ENCODE peak calls at places on chromosomes 3 and 15, in ten cellular contexts. One of them, this sample, is unnamed. For H3K36me3, the result is how much of the 10 kb centered on the place peaks cover.

GRCh38 chr3:172591171-172591605 is 68.0 kb upstream of the TNFSF10 start:
- DNase-seq in pancreas: no peak
- DNase-seq in kidney: no peak
- DNase-seq in GM12878: no peak
- DNase-seq in transverse colon: no peak
- DNase-seq in HCT116: no peak
- DNase-seq in neuronal stem cell: no peak
- DNase-seq in IMR-90: no peak
- DNase-seq in effector memory CD4-positive, alpha-beta T cell: no peak
- DNase-seq in ovary: no peak
- DNase-seq in this sample: no peak

GRCh38 chr15:93997071-93997658 is 234.2 kb upstream of the MCTP2 start:
- DNase-seq in GM12878: no peak
- DNase-seq in HCT116: peak
- DNase-seq in effector memory CD4-positive, alpha-beta T cell: no peak
- DNase-seq in ovary: no peak
- DNase-seq in IMR-90: peak
- DNase-seq in kidney: no peak
- DNase-seq in pancreas: no peak
- DNase-seq in transverse colon: no peak
- DNase-seq in neuronal stem cell: no peak
- DNase-seq in this sample: no peak

GRCh38 chr3:27213450-27213849 is 155.7 kb downstream of the NEK10 start:
- DNase-seq in HCT116: no peak
- DNase-seq in neuronal stem cell: no peak
- DNase-seq in kidney: no peak
- DNase-seq in ovary: no peak
- DNase-seq in transverse colon: no peak
- DNase-seq in IMR-90: no peak
- DNase-seq in pancreas: no peak
- DNase-seq in effector memory CD4-positive, alpha-beta T cell: no peak
- DNase-seq in GM12878: no peak
- DNase-seq in this sample: no peak

GRCh38 chr3:150787741-150788370 is 24.9 kb upstream of the SIAH2 start:
- DNase-seq in IMR-90: peak
- DNase-seq in GM12878: no peak
- DNase-seq in effector memory CD4-positive, alpha-beta T cell: peak
- DNase-seq in HCT116: peak
- DNase-seq in transverse colon: peak
- DNase-seq in ovary: peak
- DNase-seq in neuronal stem cell: peak
- DNase-seq in pancreas: peak
- DNase-seq in kidney: peak
- DNase-seq in this sample: peak

GRCh38 chr3:29240248-29240647 is 40.6 kb upstream of the RBMS3 start:
- DNase-seq in kidney: no peak
- DNase-seq in effector memory CD4-positive, alpha-beta T cell: no peak
- DNase-seq in HCT116: no peak
- DNase-seq in IMR-90: peak
- DNase-seq in ovary: no peak
- DNase-seq in GM12878: no peak
- DNase-seq in transverse colon: no peak
- DNase-seq in neuronal stem cell: no peak
- DNase-seq in pancreas: no peak
- DNase-seq in this sample: no peak

GRCh38 chr3:188553569-188553968 is 399.6 kb downstream of the LPP start:
- DNase-seq in GM12878: no peak
- DNase-seq in effector memory CD4-positive, alpha-beta T cell: peak
- DNase-seq in pancreas: no peak
- DNase-seq in HCT116: no peak
- DNase-seq in kidney: no peak
- DNase-seq in transverse colon: no peak
- DNase-seq in neuronal stem cell: no peak
- DNase-seq in IMR-90: no peak
- DNase-seq in ovary: no peak
- DNase-seq in this sample: no peak

GRCh38 chr15:78033864-78034263 is 43.6 kb downstream of the TBC1D2B start:
- DNase-seq in kidney: no peak
- DNase-seq in IMR-90: peak
- DNase-seq in transverse colon: no peak
- DNase-seq in ovary: peak
- DNase-seq in pancreas: no peak
- DNase-seq in HCT116: no peak
- DNase-seq in GM12878: no peak
- DNase-seq in neuronal stem cell: no peak
- DNase-seq in effector memory CD4-positive, alpha-beta T cell: peak
- DNase-seq in this sample: no peak

GRCh38 chr15:41610048-41610447 is 50.2 kb upstream of the MGA start:
- DNase-seq in effector memory CD4-positive, alpha-beta T cell: no peak
- DNase-seq in HCT116: no peak
- DNase-seq in ovary: no peak
- DNase-seq in GM12878: no peak
- DNase-seq in kidney: no peak
- DNase-seq in neuronal stem cell: no peak
- DNase-seq in IMR-90: no peak
- DNase-seq in transverse colon: no peak
- DNase-seq in pancreas: no peak
- DNase-seq in this sample: no peak

DNA sequence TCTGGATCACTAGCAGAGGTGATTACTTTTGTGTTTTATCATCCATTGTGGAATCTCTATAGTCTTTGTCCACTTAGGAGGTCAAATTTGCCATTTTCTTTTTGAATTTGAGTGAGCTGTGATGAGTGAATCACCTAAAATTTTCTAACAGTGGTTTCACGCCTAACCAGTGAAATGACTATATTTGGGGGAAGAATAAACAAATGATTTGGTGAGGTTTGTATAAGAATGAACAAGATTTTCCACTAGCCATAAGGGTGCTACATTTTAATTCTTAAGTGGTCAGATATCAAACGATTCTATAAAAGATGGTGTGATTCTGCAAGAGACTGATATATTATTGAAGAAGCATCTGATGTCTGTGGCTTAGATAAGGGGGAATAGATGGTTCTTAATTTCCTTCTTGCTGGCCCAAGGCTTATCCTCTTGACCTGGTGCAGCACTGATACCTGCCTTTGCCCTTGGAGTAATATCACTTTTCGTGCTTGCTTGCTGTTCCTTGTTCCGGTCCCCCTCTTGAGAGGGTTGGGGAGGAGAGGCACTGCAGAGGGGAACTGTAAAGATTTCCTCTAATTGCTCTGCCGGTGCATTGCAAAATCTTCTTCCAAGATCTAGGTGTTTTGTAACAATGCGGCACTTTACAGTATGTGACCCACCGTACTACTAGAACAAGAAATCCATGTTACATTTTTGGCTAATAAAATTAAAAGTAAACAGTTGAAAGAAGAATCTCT is 14.5 kb downstream of the C3orf20 start:
- DNase-seq in ovary: no peak
- DNase-seq in HCT116: no peak
- DNase-seq in neuronal stem cell: no peak
- DNase-seq in kidney: no peak
- DNase-seq in transverse colon: no peak
- DNase-seq in pancreas: no peak
- DNase-seq in GM12878: peak
- DNase-seq in IMR-90: no peak
- DNase-seq in effector memory CD4-positive, alpha-beta T cell: no peak
- DNase-seq in this sample: no peak
- H3K4me3 ChIP-seq in ovary: no peak
- H3K4me3 ChIP-seq in HCT116: no peak
- H3K4me3 ChIP-seq in neuronal stem cell: no peak
- H3K4me3 ChIP-seq in kidney: no peak
- H3K4me3 ChIP-seq in transverse colon: no peak
- H3K4me3 ChIP-seq in pancreas: no peak
- H3K4me3 ChIP-seq in GM12878: peak
- H3K4me3 ChIP-seq in IMR-90: no peak
- H3K4me3 ChIP-seq in effector memory CD4-positive, alpha-beta T cell: no peak
- H3K4me3 ChIP-seq in this sample: no peak

GRCh38 chr3:152073267-152073666 is 195.5 kb upstream of the MBNL1 start:
- DNase-seq in pancreas: no peak
- DNase-seq in ovary: no peak
- DNase-seq in neuronal stem cell: no peak
- DNase-seq in HCT116: no peak
- DNase-seq in effector memory CD4-positive, alpha-beta T cell: no peak
- DNase-seq in IMR-90: peak
- DNase-seq in transverse colon: no peak
- DNase-seq in kidney: no peak
- DNase-seq in GM12878: no peak
- DNase-seq in this sample: no peak
- H3K36me3 ChIP-seq in pancreas: under half
- H3K36me3 ChIP-seq in ovary: under half
- H3K36me3 ChIP-seq in neuronal stem cell: under half
- H3K36me3 ChIP-seq in HCT116: under half
- H3K36me3 ChIP-seq in effector memory CD4-positive, alpha-beta T cell: under half
- H3K36me3 ChIP-seq in IMR-90: under half
- H3K36me3 ChIP-seq in transverse colon: under half
- H3K36me3 ChIP-seq in kidney: under half
- H3K36me3 ChIP-seq in GM12878: under half
- H3K36me3 ChIP-seq in this sample: under half

GRCh38 chr3:58573638-58574037 is 3.6 kb downstream of the FAM107A start:
- DNase-seq in pancreas: no peak
- DNase-seq in neuronal stem cell: no peak
- DNase-seq in ovary: no peak
- DNase-seq in HCT116: no peak
- DNase-seq in IMR-90: no peak
- DNase-seq in kidney: no peak
- DNase-seq in transverse colon: no peak
- DNase-seq in GM12878: no peak
- DNase-seq in effector memory CD4-positive, alpha-beta T cell: no peak
- DNase-seq in this sample: no peak

GRCh38 chr3:58577269-58577821 is at the start of gene FAM107A:
- DNase-seq in neuronal stem cell: no peak
- DNase-seq in kidney: peak
- DNase-seq in IMR-90: peak
- DNase-seq in transverse colon: peak
- DNase-seq in HCT116: no peak
- DNase-seq in pancreas: peak
- DNase-seq in GM12878: no peak
- DNase-seq in effector memory CD4-positive, alpha-beta T cell: no peak
- DNase-seq in ovary: peak
- DNase-seq in this sample: no peak

GRCh38 chr3:58574682-58575081 is 2.5 kb downstream of the FAM107A start:
- DNase-seq in ovary: no peak
- DNase-seq in effector memory CD4-positive, alpha-beta T cell: no peak
- DNase-seq in GM12878: no peak
- DNase-seq in kidney: no peak
- DNase-seq in pancreas: no peak
- DNase-seq in transverse colon: no peak
- DNase-seq in HCT116: no peak
- DNase-seq in neuronal stem cell: no peak
- DNase-seq in IMR-90: no peak
- DNase-seq in this sample: no peak

GRCh38 chr3:58576716-58577115 is 475 bp downstream of the FAM107A start:
- DNase-seq in neuronal stem cell: no peak
- DNase-seq in ovary: no peak
- DNase-seq in transverse colon: no peak
- DNase-seq in pancreas: no peak
- DNase-seq in effector memory CD4-positive, alpha-beta T cell: no peak
- DNase-seq in IMR-90: no peak
- DNase-seq in GM12878: no peak
- DNase-seq in kidney: no peak
- DNase-seq in HCT116: no peak
- DNase-seq in this sample: no peak

DNA sequence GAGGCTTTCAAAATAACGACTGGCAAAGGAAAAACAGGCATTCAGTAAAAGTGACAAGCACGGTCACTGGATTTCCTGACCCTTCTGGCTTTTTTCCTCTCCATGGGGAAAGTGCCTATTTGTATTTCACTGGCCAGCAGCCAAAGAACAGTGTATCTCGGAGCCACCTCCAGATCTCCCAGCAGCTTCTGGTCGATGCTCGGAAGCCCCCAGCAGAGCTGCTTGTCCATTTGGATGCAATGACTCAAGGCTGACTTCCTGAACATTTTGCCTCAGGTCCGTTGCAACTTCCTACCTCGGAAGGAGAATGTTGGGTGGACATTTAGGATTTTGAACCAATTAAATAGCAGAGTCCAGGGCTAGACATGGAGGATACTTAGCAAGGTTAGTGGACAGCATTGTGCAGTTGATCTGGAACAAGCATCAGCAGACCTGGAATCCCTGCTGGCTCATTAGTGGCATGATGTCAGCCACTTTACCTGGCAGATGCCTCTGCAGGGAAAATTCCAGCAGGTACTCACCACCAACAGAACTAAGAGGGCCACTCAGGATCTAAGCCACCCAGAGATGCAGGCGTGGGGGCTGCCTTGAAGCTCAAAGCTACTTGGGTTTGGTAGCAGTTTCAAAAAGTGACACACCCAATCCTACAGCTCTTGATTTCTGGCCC is 1.1 kb downstream of the FAM107A start:
- DNase-seq in IMR-90: no peak
- DNase-seq in neuronal stem cell: no peak
- DNase-seq in ovary: no peak
- DNase-seq in transverse colon: no peak
- DNase-seq in kidney: no peak
- DNase-seq in pancreas: no peak
- DNase-seq in GM12878: no peak
- DNase-seq in HCT116: no peak
- DNase-seq in effector memory CD4-positive, alpha-beta T cell: no peak
- DNase-seq in this sample: no peak
- H3K4me3 ChIP-seq in IMR-90: no peak
- H3K4me3 ChIP-seq in neuronal stem cell: no peak
- H3K4me3 ChIP-seq in ovary: no peak
- H3K4me3 ChIP-seq in transverse colon: no peak
- H3K4me3 ChIP-seq in kidney: peak
- H3K4me3 ChIP-seq in pancreas: no peak
- H3K4me3 ChIP-seq in GM12878: no peak
- H3K4me3 ChIP-seq in HCT116: no peak
- H3K4me3 ChIP-seq in effector memory CD4-positive, alpha-beta T cell: no peak
- H3K4me3 ChIP-seq in this sample: no peak

GRCh38 chr15:28113426-28114113 is 14.5 kb upstream of the OCA2 start:
- DNase-seq in IMR-90: no peak
- DNase-seq in effector memory CD4-positive, alpha-beta T cell: no peak
- DNase-seq in kidney: no peak
- DNase-seq in ovary: no peak
- DNase-seq in HCT116: no peak
- DNase-seq in pancreas: no peak
- DNase-seq in neuronal stem cell: no peak
- DNase-seq in GM12878: no peak
- DNase-seq in transverse colon: no peak
- DNase-seq in this sample: no peak

GRCh38 chr15:28116521-28117488 is 17.7 kb upstream of the OCA2 start:
- DNase-seq in neuronal stem cell: no peak
- DNase-seq in effector memory CD4-positive, alpha-beta T cell: no peak
- DNase-seq in kidney: peak
- DNase-seq in ovary: no peak
- DNase-seq in IMR-90: no peak
- DNase-seq in transverse colon: no peak
- DNase-seq in GM12878: no peak
- DNase-seq in pancreas: no peak
- DNase-seq in HCT116: no peak
- DNase-seq in this sample: peak

GRCh38 chr15:28114114-28114455 is 15.0 kb upstream of the OCA2 start:
- DNase-seq in HCT116: no peak
- DNase-seq in pancreas: no peak
- DNase-seq in GM12878: no peak
- DNase-seq in IMR-90: no peak
- DNase-seq in transverse colon: no peak
- DNase-seq in effector memory CD4-positive, alpha-beta T cell: no peak
- DNase-seq in neuronal stem cell: no peak
- DNase-seq in kidney: no peak
- DNase-seq in ovary: no peak
- DNase-seq in this sample: no peak

GRCh38 chr15:28115871-28116270 is 16.8 kb upstream of the OCA2 start:
- DNase-seq in neuronal stem cell: no peak
- DNase-seq in transverse colon: no peak
- DNase-seq in GM12878: no peak
- DNase-seq in effector memory CD4-positive, alpha-beta T cell: no peak
- DNase-seq in pancreas: no peak
- DNase-seq in kidney: no peak
- DNase-seq in ovary: no peak
- DNase-seq in IMR-90: no peak
- DNase-seq in HCT116: no peak
- DNase-seq in this sample: peak

GRCh38 chr15:28114721-28115622 is 15.9 kb upstream of the OCA2 start:
- DNase-seq in GM12878: no peak
- DNase-seq in pancreas: no peak
- DNase-seq in transverse colon: no peak
- DNase-seq in IMR-90: peak
- DNase-seq in HCT116: no peak
- DNase-seq in ovary: no peak
- DNase-seq in neuronal stem cell: no peak
- DNase-seq in kidney: no peak
- DNase-seq in effector memory CD4-positive, alpha-beta T cell: no peak
- DNase-seq in this sample: no peak
- H3K36me3 ChIP-seq in GM12878: under half
- H3K36me3 ChIP-seq in pancreas: under half
- H3K36me3 ChIP-seq in transverse colon: under half
- H3K36me3 ChIP-seq in IMR-90: under half
- H3K36me3 ChIP-seq in HCT116: under half
- H3K36me3 ChIP-seq in ovary: under half
- H3K36me3 ChIP-seq in neuronal stem cell: half or more
- H3K36me3 ChIP-seq in kidney: half or more
- H3K36me3 ChIP-seq in effector memory CD4-positive, alpha-beta T cell: under half
- H3K36me3 ChIP-seq in this sample: half or more